ENCODE peak calls at places on chromosomes 2 and 18, in eight cellular contexts. C is aorta; O is effector memory CD4-positive, alpha-beta T cell; V is esophagus squamous epithelium; L is CD8-positive, alpha-beta memory T cell; I is transverse colon; Y is tibial nerve; T is heart left ventricle. R is an unnamed sample. For H3K27me3 and H3K9me3, the result is how much of the 10 kb centered on the place peaks cover.

GRCh38 chr2:116132833-116133232 is 1681.7 kb upstream of the DDX18 start:
- DNase-seq in C (no peak), O (no peak), V (no peak), L (no peak), I (no peak), Y (no peak), T (no peak), R (no peak)

GRCh38 chr2:98615481-98615880 is 7.1 kb downstream of the UNC50 start:
- DNase-seq in C (no peak), O (no peak), V (no peak), L (no peak), I (no peak), Y (no peak), T (no peak), R (no peak)

GRCh38 chr18:45777393-45777792 is 48.1 kb upstream of the SIGLEC15 start:
- DNase-seq in C (no peak), O (no peak), V (no peak), L (no peak), I (no peak), Y (no peak), T (no peak), R (no peak)

GRCh38 chr2:73156539-73157124 is 43.9 kb upstream of the RAB11FIP5 start:
- DNase-seq in C (peak), O (peak), V (no peak), L (peak), I (peak), Y (no peak), T (peak), R (peak)

GRCh38 chr2:27804146-27804545 is 32.6 kb downstream of the MRPL33 start:
- DNase-seq in C (no peak), O (no peak), V (no peak), L (no peak), I (no peak), Y (no peak), T (no peak), R (no peak)

GRCh38 chr2:166351319-166351718 is 24.4 kb downstream of the SCN9A start:
- DNase-seq in C (no peak), O (no peak), V (no peak), L (no peak), I (no peak), Y (no peak), T (no peak), R (no peak)

GRCh38 chr2:127102464-127103242 is 4.3 kb downstream of the BIN1 start:
- DNase-seq in C (peak), O (no peak), V (no peak), L (no peak), I (no peak), Y (no peak), T (no peak), R (no peak)

GRCh38 chr2:195106681-195107380 is 550.2 kb upstream of the SLC39A10 start:
- DNase-seq in C (no peak), O (no peak), V (no peak), L (no peak), I (no peak), Y (no peak), T (no peak), R (no peak)

GRCh38 chr2:122191331-122191730 is 435.9 kb downstream of the TSN start:
- DNase-seq in C (no peak), O (no peak), V (no peak), L (no peak), I (no peak), Y (no peak), T (no peak), R (no peak)

GRCh38 chr18:500556-501405 is at the start of gene COLEC12:
- DNase-seq in C (peak), O (no peak), V (no peak), L (no peak), I (peak), Y (no peak), T (peak), R (no peak)

GRCh38 chr2:9618410-9618809 is 12.4 kb downstream of the YWHAQ start:
- DNase-seq in C (no peak), O (no peak), V (no peak), L (peak), I (no peak), Y (no peak), T (no peak), R (peak)

GRCh38 chr2:25161055-25161781 is 7.2 kb downstream of the POMC start:
- DNase-seq in C (peak), O (peak), V (peak), L (peak), I (peak), Y (peak), T (peak), R (peak)

GRCh38 chr18:1968801-1969498 is 602.4 kb downstream of the METTL4 start:
- DNase-seq in C (no peak), O (no peak), V (no peak), L (no peak), I (no peak), Y (no peak), T (no peak), R (no peak)

GRCh38 chr2:31113765-31114164 is 24.5 kb downstream of the GALNT14 start:
- DNase-seq in C (no peak), O (no peak), V (no peak), L (no peak), I (no peak), Y (no peak), T (no peak), R (no peak)

GRCh38 chr2:238821391-238821790 is 26.5 kb upstream of the TWIST2 start:
- DNase-seq in C (no peak), O (no peak), V (no peak), L (no peak), I (no peak), Y (no peak), T (no peak), R (no peak)

GRCh38 chr2:235876099-235876679 is 292.0 kb downstream of the GBX2 start:
- DNase-seq in C (no peak), O (no peak), V (no peak), L (no peak), I (no peak), Y (no peak), T (no peak), R (no peak)

GRCh38 chr2:58533376-58533775 is 292.3 kb upstream of the FANCL start:
- DNase-seq in C (no peak), O (no peak), V (no peak), L (no peak), I (no peak), Y (no peak), T (no peak), R (no peak)

GRCh38 chr2:10283106-10284062 is 19.3 kb upstream of the HPCAL1 start:
- DNase-seq in C (peak), O (no peak), V (no peak), L (no peak), I (no peak), Y (no peak), T (no peak), R (no peak)

GRCh38 chr2:16626497-16626896 is 39.1 kb downstream of the CYRIA start:
- DNase-seq in C (no peak), O (no peak), V (no peak), L (no peak), I (peak), Y (no peak), T (peak), R (no peak)

GRCh38 chr2:76498387-76498786 is 787.7 kb upstream of the GCFC2 start:
- DNase-seq in C (no peak), O (no peak), V (no peak), L (no peak), I (no peak), Y (no peak), T (peak), R (no peak)

GRCh38 chr18:47730795-47731194 is 199.7 kb downstream of the SMAD2 start:
- DNase-seq in C (no peak), O (no peak), V (no peak), L (no peak), I (no peak), Y (no peak), T (no peak), R (no peak)

GRCh38 chr18:47735041-47735440 is 195.4 kb downstream of the SMAD2 start:
- DNase-seq in C (no peak), O (no peak), V (no peak), L (no peak), I (no peak), Y (no peak), T (no peak), R (no peak)

GRCh38 chr18:47736376-47737140 is 193.9 kb downstream of the SMAD2 start:
- DNase-seq in C (no peak), O (no peak), V (no peak), L (no peak), I (no peak), Y (no peak), T (no peak), R (no peak)

GRCh38 chr18:47729356-47729755 is 201.1 kb downstream of the SMAD2 start:
- DNase-seq in C (no peak), O (no peak), V (no peak), L (no peak), I (no peak), Y (no peak), T (no peak), R (no peak)

GRCh38 chr18:47731276-47731675 is 199.2 kb downstream of the SMAD2 start:
- DNase-seq in C (no peak), O (no peak), V (no peak), L (no peak), I (no peak), Y (no peak), T (no peak), R (no peak)
- H3K27me3 ChIP-seq in C (under half), O (under half), V (under half), L (under half), I (under half), Y (under half), T (under half), R (under half)

GRCh38 chr2:220533485-220533884 is 906.1 kb downstream of the SLC4A3 start:
- DNase-seq in C (no peak), O (no peak), V (no peak), L (no peak), I (no peak), Y (no peak), T (no peak), R (no peak)

GRCh38 chr2:220544049-220544448 is 916.6 kb downstream of the SLC4A3 start:
- DNase-seq in C (no peak), O (no peak), V (no peak), L (no peak), I (no peak), Y (no peak), T (no peak), R (no peak)

DNA sequence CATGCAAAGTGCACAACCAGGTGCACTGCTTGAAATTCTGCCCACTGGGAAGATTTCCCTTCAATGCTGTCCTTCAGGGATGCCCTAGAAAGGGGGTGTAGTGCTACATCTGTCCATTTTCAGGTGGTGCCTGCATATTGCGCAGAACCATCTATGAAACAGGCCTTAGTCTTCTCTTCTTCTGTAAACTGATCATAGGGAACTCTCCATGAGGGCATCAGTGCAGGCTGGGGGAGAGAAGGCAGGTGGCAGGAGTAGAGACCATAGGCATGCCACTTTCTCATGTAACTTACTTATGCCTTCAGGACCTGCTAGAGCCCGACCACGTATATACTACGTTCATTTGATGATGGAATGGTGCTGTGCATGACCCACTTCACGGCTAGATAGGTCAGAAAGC is 912.1 kb downstream of the SLC4A3 start:
- DNase-seq in C (no peak), O (no peak), V (no peak), L (no peak), I (no peak), Y (no peak), T (no peak), R (no peak)
- H3K9me3 ChIP-seq in C (under half), O (under half), V (under half), L (under half), I (under half), Y (under half), T (under half), R (under half)

GRCh38 chr2:66874411-66874810 is 439.5 kb downstream of the MEIS1 start:
- DNase-seq in C (no peak), O (no peak), V (no peak), L (no peak), I (no peak), Y (no peak), T (no peak), R (no peak)
- H3K27me3 ChIP-seq in C (under half), O (under half), V (under half), L (under half), I (under half), Y (under half), T (under half), R (under half)

DNA sequence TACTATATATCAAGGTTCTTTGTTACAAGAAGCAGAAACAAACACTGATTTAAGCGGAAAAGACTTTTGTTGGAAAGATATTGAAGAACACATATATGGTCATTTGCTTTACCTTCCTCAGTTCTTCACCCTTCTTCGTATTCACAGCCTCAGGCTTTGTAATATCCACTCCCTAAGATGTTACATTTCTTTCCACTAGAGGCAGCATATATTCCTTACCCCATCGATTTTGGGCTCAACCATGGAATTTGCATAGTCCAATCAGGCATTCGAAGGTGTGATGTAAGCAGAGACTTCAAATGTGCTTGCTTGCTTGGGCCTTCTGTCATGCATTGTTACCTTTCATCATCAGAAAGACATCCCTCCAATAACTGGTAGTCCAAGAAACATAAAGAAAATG is 287.4 kb downstream of the PID1 start:
- DNase-seq in C (no peak), O (no peak), V (no peak), L (no peak), I (no peak), Y (no peak), T (no peak), R (no peak)
- H3K9me3 ChIP-seq in C (under half), O (under half), V (under half), L (under half), I (under half), Y (under half), T (under half), R (under half)

DNA sequence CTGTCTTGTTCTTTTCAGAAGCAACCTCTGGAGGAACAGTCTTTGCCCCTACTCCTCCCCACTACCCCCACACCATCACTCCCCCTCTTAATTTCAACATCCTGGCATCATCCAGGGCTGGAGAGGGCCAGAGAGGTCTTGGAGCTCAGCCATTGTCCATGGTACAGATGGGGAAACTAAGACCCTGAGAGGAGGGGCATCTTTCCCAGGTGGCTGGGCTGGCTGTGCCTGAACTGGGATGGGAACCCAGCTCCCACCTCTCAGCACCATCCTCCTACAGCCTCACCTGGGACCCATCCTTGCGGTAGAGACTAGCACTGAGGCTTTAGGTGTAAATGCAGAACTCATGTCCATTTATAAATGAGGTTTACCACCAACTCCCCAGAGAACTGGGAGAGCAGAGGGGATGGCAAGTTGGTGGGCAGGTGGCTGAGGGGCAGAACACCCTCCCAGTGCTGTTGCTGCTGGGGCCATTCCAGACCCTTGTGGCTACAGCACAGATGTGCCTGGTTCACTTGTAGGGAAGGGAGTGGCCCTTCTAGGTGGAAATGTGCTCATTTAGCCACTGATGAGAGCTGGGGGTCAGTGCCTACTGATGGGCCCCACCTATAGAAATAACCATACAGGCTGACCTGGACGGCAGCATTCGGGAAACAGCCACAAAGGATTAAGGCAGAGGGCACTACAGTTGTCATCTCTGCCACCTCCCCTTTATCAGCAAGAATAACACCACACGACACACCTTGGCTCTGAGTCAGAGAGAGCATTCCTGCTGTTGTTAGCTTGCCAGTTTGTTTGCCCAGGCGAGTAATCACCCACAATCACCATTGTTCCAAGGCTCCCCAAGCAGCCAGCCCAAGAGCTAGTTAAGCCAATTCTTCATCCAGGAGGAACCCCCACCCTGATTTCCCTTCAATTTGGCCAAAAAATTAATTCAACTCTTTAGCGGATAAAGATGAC is 2.1 kb downstream of the MLPH start:
- DNase-seq in C (peak), O (no peak), V (no peak), L (no peak), I (peak), Y (no peak), T (no peak), R (no peak)
- H3K27me3 ChIP-seq in C (under half), O (under half), V (under half), L (under half), I (under half), Y (under half), T (under half), R (under half)

DNA sequence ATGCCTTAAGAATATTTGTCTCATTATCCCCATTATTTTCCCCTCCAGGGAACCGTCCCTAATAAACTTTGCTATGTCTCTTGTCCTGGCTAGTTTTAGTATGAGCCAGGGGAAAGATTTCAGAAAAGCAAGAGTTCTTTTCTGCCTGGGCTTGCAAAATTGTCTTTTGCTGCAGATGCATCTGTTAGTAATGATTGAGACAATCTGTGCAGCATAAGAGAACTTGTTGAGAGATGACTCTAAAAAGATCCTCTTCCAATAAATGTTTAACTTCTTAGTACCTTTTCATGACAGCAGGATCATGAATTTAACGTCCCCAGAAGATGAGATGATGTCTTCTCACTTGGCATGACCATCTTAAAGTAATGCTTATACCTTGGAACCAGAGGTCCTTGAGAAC is 172.5 kb upstream of the CREB1 start:
- DNase-seq in C (no peak), O (no peak), V (no peak), L (no peak), I (no peak), Y (no peak), T (no peak), R (no peak)
- H3K9me3 ChIP-seq in C (under half), O (under half), V (under half), L (under half), I (under half), Y (under half), T (under half), R (under half)

DNA sequence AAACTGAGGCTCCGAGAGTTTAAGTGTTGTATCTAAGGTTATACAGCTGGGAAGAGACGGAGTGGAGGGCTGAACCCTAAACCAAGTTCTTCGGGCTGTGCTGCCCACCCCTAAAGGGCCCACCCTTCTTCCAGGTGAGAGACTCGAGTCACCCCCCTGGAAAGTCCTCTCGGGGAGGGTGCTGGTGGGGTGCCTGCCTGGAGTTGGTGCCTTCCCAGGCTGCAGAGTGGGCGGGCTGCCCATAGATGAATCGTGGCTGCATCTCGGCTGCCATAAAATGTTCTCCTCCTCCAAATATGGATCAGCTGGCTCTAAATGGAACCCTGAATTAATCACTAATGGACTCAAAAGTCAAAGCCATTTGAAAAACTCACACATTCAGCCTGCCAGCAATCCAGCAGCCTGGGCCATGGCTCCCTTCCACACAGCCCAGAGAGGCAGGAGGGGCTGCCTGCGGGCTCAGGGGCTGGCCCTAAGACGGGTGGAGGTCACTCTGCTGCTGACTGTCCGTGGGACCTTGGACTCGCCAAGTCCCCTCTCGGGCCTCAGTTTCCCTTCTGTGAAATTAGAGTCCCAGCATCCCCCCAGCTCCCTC is 7.7 kb downstream of the CIB4 start:
- DNase-seq in C (peak), O (no peak), V (no peak), L (no peak), I (no peak), Y (no peak), T (no peak), R (no peak)
- H3K27me3 ChIP-seq in C (under half), O (under half), V (under half), L (under half), I (under half), Y (under half), T (under half), R (under half)

GRCh38 chr2:219112651-219113338 is 47.8 kb downstream of the NHEJ1 start:
- DNase-seq in C (no peak), O (no peak), V (no peak), L (no peak), I (peak), Y (no peak), T (no peak), R (no peak)
- H3K9me3 ChIP-seq in C (under half), O (under half), V (under half), L (under half), I (under half), Y (under half), T (under half), R (under half)

GRCh38 chr2:221488134-221488807 is 83.8 kb downstream of the EPHA4 start:
- DNase-seq in C (no peak), O (no peak), V (no peak), L (no peak), I (peak), Y (no peak), T (no peak), R (no peak)
- H3K27me3 ChIP-seq in C (under half), O (under half), V (under half), L (under half), I (under half), Y (under half), T (under half), R (under half)